ENCODE peak calls at places on chromosomes 12 and 14, in eight cellular contexts. Y is endothelial cell; N is PC-9; D is right atrium auricular region; B is SW480; H is stimulated activated CD4-positive, alpha-beta T cell treated with anti-CD3 and anti-CD28 coated beads, Interleukin-15, amount 100 ng/mL, for 1 hour; V is GM12865; O is sciatic nerve. Z is an unnamed sample.

GRCh38 chr12:49098035-49098451 is 3.4 kb upstream of the DHH start:
- DNase-seq in Y (peak; percentile 76), N (no peak), D (no peak), B (no peak), H (no peak), V (peak; percentile 68), O (peak; percentile 78), Z (peak; percentile 58)

GRCh38 chr14:23568600-23569310 is 1.2 kb upstream of the AP1G2 start:
- DNase-seq in Y (peak; percentile 69), N (peak; percentile 18), D (no peak), B (no peak), H (no peak), V (no peak), O (no peak), Z (peak; percentile 52)

GRCh38 chr14:92135269-92135668 is 13.5 kb downstream of the CPSF2 start:
- DNase-seq in Y (no peak), N (no peak), D (no peak), B (peak; percentile 51), H (no peak), V (peak; percentile 21), O (no peak), Z (peak; percentile 13)

GRCh38 chr14:90624732-90625444 is 191.3 kb downstream of the TTC7B start:
- DNase-seq in Y (no peak), N (peak; percentile 6), D (peak; percentile 54), B (no peak), H (no peak), V (no peak), O (no peak), Z (no peak)

GRCh38 chr12:88371416-88372183 is 208.7 kb downstream of the KITLG start:
- DNase-seq in Y (no peak), N (no peak), D (no peak), B (no peak), H (no peak), V (no peak), O (no peak), Z (no peak)

GRCh38 chr12:103269962-103270361 is 225.8 kb downstream of the C12orf42 start:
- DNase-seq in Y (no peak), N (no peak), D (no peak), B (peak; percentile 5), H (no peak), V (no peak), O (no peak), Z (no peak)

GRCh38 chr14:81231540-81231939 is 10.8 kb upstream of the GTF2A1 start:
- DNase-seq in Y (no peak), N (no peak), D (no peak), B (no peak), H (no peak), V (no peak), O (no peak), Z (no peak)

GRCh38 chr12:56979628-56980027 is 22.2 kb upstream of the RDH16 start:
- DNase-seq in Y (no peak), N (no peak), D (no peak), B (no peak), H (no peak), V (no peak), O (no peak), Z (no peak)

GRCh38 chr12:84502180-84502857 is 410.3 kb downstream of the SLC6A15 start:
- DNase-seq in Y (no peak), N (peak; percentile 33), D (no peak), B (no peak), H (no peak), V (no peak), O (no peak), Z (no peak)

GRCh38 chr14:83924259-83924658 is 1605.7 kb upstream of the FLRT2 start:
- DNase-seq in Y (no peak), N (no peak), D (no peak), B (no peak), H (no peak), V (no peak), O (no peak), Z (no peak)

GRCh38 chr14:54102530-54102929 is 145.9 kb upstream of the BMP4 start:
- DNase-seq in Y (no peak), N (no peak), D (no peak), B (no peak), H (no peak), V (no peak), O (no peak), Z (no peak)

GRCh38 chr12:49131973-49132461 is 822 bp upstream of the TUBA1B start:
- DNase-seq in Y (no peak), N (no peak), D (no peak), B (peak; percentile 64), H (no peak), V (no peak), O (no peak), Z (peak; percentile 39)

GRCh38 chr14:103105580-103106168 is 11.1 kb downstream of the EXOC3L4 start:
- DNase-seq in Y (no peak), N (peak; percentile 59), D (no peak), B (peak; percentile 80), H (no peak), V (peak; percentile 63), O (no peak), Z (peak; percentile 88)

GRCh38 chr12:32486158-32486557 is 86.8 kb downstream of the FGD4 start:
- DNase-seq in Y (no peak), N (peak; percentile 17), D (no peak), B (no peak), H (no peak), V (no peak), O (no peak), Z (no peak)

GRCh38 chr12:54475542-54475941 is 2.1 kb upstream of the GTSF1 start:
- DNase-seq in Y (no peak), N (no peak), D (no peak), B (peak; percentile 34), H (no peak), V (no peak), O (no peak), Z (no peak)

GRCh38 chr12:132559652-132560420 is 50.5 kb downstream of the LRCOL1 start:
- DNase-seq in Y (peak; percentile 61), N (peak; percentile 58), D (no peak), B (peak; percentile 44), H (peak; percentile 30), V (peak; percentile 64), O (no peak), Z (peak; percentile 75)

GRCh38 chr12:130714091-130714590 is 2.0 kb downstream of the RIMBP2 start:
- DNase-seq in Y (no peak), N (no peak), D (no peak), B (no peak), H (no peak), V (no peak), O (no peak), Z (no peak)

GRCh38 chr12:130192667-130193345 is 30.5 kb downstream of the FZD10 start:
- DNase-seq in Y (no peak), N (no peak), D (peak; percentile 49), B (peak; percentile 64), H (no peak), V (no peak), O (no peak), Z (no peak)

GRCh38 chr12:12018454-12018853 is 52.3 kb upstream of the BCL2L14 start:
- DNase-seq in Y (no peak), N (no peak), D (no peak), B (no peak), H (no peak), V (no peak), O (peak; percentile 70), Z (no peak)

GRCh38 chr12:118135788-118136558 is at the start of gene PEBP1:
- DNase-seq in Y (peak; percentile 94), N (peak; percentile 96), D (peak; percentile 94), B (peak; percentile 85), H (peak; percentile 92), V (peak; percentile 96), O (peak; percentile 98), Z (peak; percentile 90)

GRCh38 chr14:100709252-100709955 is 17.3 kb upstream of the DLK1 start:
- DNase-seq in Y (peak; percentile 51), N (no peak), D (no peak), B (no peak), H (no peak), V (no peak), O (peak; percentile 67), Z (no peak)

GRCh38 chr12:51827925-51828818 is 20.3 kb downstream of the FIGNL2 start:
- DNase-seq in Y (no peak), N (peak; percentile 32), D (no peak), B (peak; percentile 87), H (no peak), V (peak; percentile 4), O (no peak), Z (no peak)

GRCh38 chr14:76919811-76920571 is 93.8 kb downstream of the LRRC74A start:
- DNase-seq in Y (no peak), N (no peak), D (no peak), B (peak; percentile 81), H (no peak), V (no peak), O (peak; percentile 67), Z (no peak)

Z was measured in OCI-LY7.